ENCODE peak calls at places on chromosomes 12 and 14, in ten cellular contexts. D is foreskin fibroblast, I is IMR-90, K is psoas muscle, X is spleen, L is body of pancreas, J is fibroblast of the aortic adventitia, Z is Caco-2, V is esophagus squamous epithelium, C is dorsolateral prefrontal cortex. F is an unnamed sample.

GRCh38 chr14:32728957-32729356 is 209.7 kb upstream of the NPAS3 start:
- DNase-seq in D (no peak), I (no peak), K (no peak), X (no peak), L (no peak), J (no peak), Z (no peak), V (no peak), C (no peak), F (no peak)

GRCh38 chr14:77109656-77110055 is 11.6 kb downstream of the CIPC start:
- DNase-seq in D (peak; percentile 20), I (no peak), K (no peak), X (no peak), L (no peak), J (no peak), Z (no peak), V (no peak), C (peak; percentile 86), F (no peak)

GRCh38 chr12:118537481-118537917 is 161.1 kb downstream of the SUDS3 start:
- DNase-seq in D (no peak), I (no peak), K (peak; percentile 77), X (no peak), L (no peak), J (no peak), Z (no peak), V (no peak), C (peak; percentile 19), F (no peak)

GRCh38 chr14:49310298-49310697 is 275.9 kb downstream of the RPS29 start:
- DNase-seq in D (no peak), I (no peak), K (no peak), X (no peak), L (no peak), J (no peak), Z (no peak), V (no peak), C (no peak), F (no peak)

GRCh38 chr12:108643941-108644742 is 10.4 kb upstream of the SELPLG start:
- DNase-seq in D (no peak), I (no peak), K (peak; percentile 81), X (peak; percentile 69), L (no peak), J (no peak), Z (no peak), V (no peak), C (no peak), F (no peak)

GRCh38 chr14:104401785-104402184 is 177.8 kb upstream of the C14orf180 start:
- DNase-seq in D (no peak), I (no peak), K (no peak), X (no peak), L (no peak), J (no peak), Z (no peak), V (no peak), C (no peak), F (no peak)

GRCh38 chr12:94561943-94562411 is 88.4 kb downstream of the TMCC3 start:
- DNase-seq in D (peak; percentile 66), I (no peak), K (peak; percentile 83), X (no peak), L (peak; percentile 83), J (no peak), Z (no peak), V (no peak), C (peak; percentile 37), F (peak; percentile 80)

GRCh38 chr14:58637040-58637390 is 747 bp upstream of the DACT1 start:
- DNase-seq in D (peak; percentile 95), I (peak; percentile 94), K (no peak), X (no peak), L (peak; percentile 41), J (peak; percentile 95), Z (no peak), V (no peak), C (peak; percentile 22), F (no peak)

GRCh38 chr12:116539361-116539771 is 19.8 kb upstream of the MAP1LC3B2 start:
- DNase-seq in D (peak; percentile 65), I (peak; percentile 73), K (no peak), X (no peak), L (no peak), J (peak; percentile 39), Z (no peak), V (no peak), C (no peak), F (no peak)

GRCh38 chr12:96401061-96401871 is 1.0 kb upstream of the CDK17 start:
- DNase-seq in D (peak; percentile 83), I (peak; percentile 89), K (no peak), X (no peak), L (peak; percentile 47), J (peak; percentile 89), Z (peak; percentile 13), V (no peak), C (no peak), F (no peak)
- TF ChIP-seq CTCF in D (peak; percentile 47), I (peak; percentile 63), K (peak; percentile 39), X (peak; percentile 32), L (peak; percentile 34), J (peak; percentile 45), Z (peak; percentile 15), V (no peak), C (peak; percentile 61), F (peak; percentile 12)

GRCh38 chr14:100303925-100304324 is 2.3 kb downstream of the SLC25A29 start:
- DNase-seq in D (no peak), I (no peak), K (no peak), X (no peak), L (no peak), J (no peak), Z (no peak), V (no peak), C (no peak), F (no peak)
- H3K4me3 ChIP-seq in D (no peak overlapping the region), I (no peak overlapping the region), K (no peak overlapping the region), X (no peak overlapping the region), L (no peak overlapping the region), J (no peak overlapping the region), Z (no peak overlapping the region), V (no peak overlapping the region), C (no peak overlapping the region), F (no peak overlapping the region)

GRCh38 chr14:102442241-102443211 is 67.0 kb downstream of the ANKRD9 start:
- DNase-seq in D (peak; percentile 23), I (peak; percentile 22), K (peak; percentile 70), X (no peak), L (no peak), J (no peak), Z (peak; percentile 9), V (no peak), C (peak; percentile 46), F (no peak)

GRCh38 chr14:102440392-102440791 is 69.2 kb downstream of the ANKRD9 start:
- DNase-seq in D (no peak), I (no peak), K (no peak), X (no peak), L (no peak), J (no peak), Z (no peak), V (no peak), C (no peak), F (no peak)

GRCh38 chr14:102439556-102439955 is 70.0 kb downstream of the ANKRD9 start:
- DNase-seq in D (no peak), I (no peak), K (no peak), X (no peak), L (no peak), J (no peak), Z (no peak), V (no peak), C (no peak), F (no peak)

GRCh38 chr14:102434647-102435175 is 72.0 kb downstream of the TECPR2 start:
- DNase-seq in D (no peak), I (no peak), K (no peak), X (no peak), L (no peak), J (no peak), Z (no peak), V (no peak), C (no peak), F (no peak)

DNA sequence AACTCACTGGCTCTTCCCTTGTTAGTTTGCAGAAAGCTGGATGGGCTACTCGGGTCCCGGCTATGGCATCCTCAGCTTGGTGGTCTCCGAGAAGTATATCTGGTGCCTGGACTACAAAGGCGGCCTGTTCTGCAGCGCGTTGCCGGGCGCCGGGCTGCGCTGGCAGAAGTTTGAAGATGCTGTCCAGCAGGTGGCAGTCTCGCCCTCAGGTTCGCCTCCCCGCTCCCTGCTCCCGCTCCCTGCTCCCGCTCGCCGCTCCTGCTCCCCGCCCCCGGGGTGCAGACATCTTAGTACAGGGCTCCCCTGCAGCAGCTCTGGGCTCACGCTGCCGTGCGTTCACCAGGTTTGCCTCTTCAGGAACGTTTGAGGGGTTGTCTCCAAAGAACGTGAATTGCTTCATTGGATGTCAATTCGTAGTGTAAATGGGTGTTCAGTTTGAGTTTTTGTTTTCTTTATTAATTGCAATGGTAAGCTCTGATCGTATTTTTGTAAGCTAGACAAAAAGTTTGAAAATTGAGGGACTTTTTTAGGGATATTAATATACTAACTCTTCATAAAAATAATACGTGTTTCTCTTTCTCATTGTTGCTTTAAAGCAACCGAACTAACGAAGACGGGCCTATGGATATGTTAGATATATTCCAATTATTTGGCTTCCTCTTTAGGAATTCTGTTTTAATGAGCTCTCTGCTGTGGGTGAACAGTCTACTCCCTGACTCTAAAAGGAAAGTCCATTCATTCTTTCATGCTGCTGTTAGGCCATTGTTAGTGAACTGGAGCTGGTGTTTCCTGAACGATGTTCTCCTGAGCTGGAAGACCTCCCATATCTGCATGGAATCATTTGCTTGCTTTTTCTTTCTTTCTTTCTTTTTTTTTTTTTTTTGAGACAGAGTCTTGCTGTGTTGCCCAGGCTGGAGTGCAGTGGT is 71.3 kb downstream of the ANKRD9 start:
- DNase-seq in D (peak; percentile 92), I (peak; percentile 75), K (peak; percentile 94), X (peak; percentile 88), L (peak; percentile 88), J (peak; percentile 81), Z (peak; percentile 89), V (no peak), C (peak; percentile 94), F (no peak)
- TF ChIP-seq CTCF in D (peak; percentile 70), I (peak; percentile 78), K (peak; percentile 80), X (peak; percentile 13), L (peak; percentile 75), J (peak; percentile 73), Z (peak; percentile 77), V (peak; percentile 61), C (peak; percentile 92), F (peak; percentile 87)

GRCh38 chr14:89037065-89037464 is 212.6 kb downstream of the TTC8 start:
- DNase-seq in D (no peak), I (no peak), K (no peak), X (no peak), L (no peak), J (no peak), Z (no peak), V (no peak), C (no peak), F (no peak)

GRCh38 chr14:89042021-89042420 is 217.6 kb downstream of the TTC8 start:
- DNase-seq in D (no peak), I (no peak), K (no peak), X (no peak), L (no peak), J (no peak), Z (no peak), V (no peak), C (no peak), F (no peak)

GRCh38 chr14:89040438-89041244 is 216.2 kb downstream of the TTC8 start:
- DNase-seq in D (peak; percentile 95), I (peak; percentile 86), K (peak; percentile 94), X (peak; percentile 93), L (peak; percentile 95), J (peak; percentile 94), Z (peak; percentile 93), V (no peak), C (peak; percentile 93), F (peak; percentile 64)

GRCh38 chr14:89040080-89040437 is 215.6 kb downstream of the TTC8 start:
- DNase-seq in D (no peak), I (no peak), K (no peak), X (no peak), L (no peak), J (no peak), Z (no peak), V (no peak), C (no peak), F (no peak)

GRCh38 chr14:89041245-89041585 is 216.8 kb downstream of the TTC8 start:
- DNase-seq in D (no peak), I (no peak), K (no peak), X (no peak), L (peak; percentile 75), J (no peak), Z (peak; percentile 71), V (no peak), C (peak; percentile 22), F (peak; percentile 65)
- H3K4me3 ChIP-seq in D (peak overlapping the region; percentile 55), I (peak overlapping the region; percentile 38), K (peak overlapping the region; percentile 62), X (no peak overlapping the region), L (no peak overlapping the region), J (peak overlapping the region; percentile 62), Z (peak overlapping the region; percentile 44), V (peak overlapping the region; percentile 45), C (peak overlapping the region; percentile 74), F (peak overlapping the region; percentile 38)